ENCODE peak calls at places on chromosomes 12 and 14, in four cellular contexts. Q is GM12878, L is erythroblast, F is K562. B is an unnamed sample.

GRCh38 chr12:131928080-131928764 is 854 bp upstream of the PUS1 start:
- DNase-seq in Q (no peak), L (no peak), F (peak), B (no peak)

GRCh38 chr14:67577909-67578749 is 21.9 kb downstream of the PIGH start:
- DNase-seq in Q (no peak), L (no peak), F (no peak), B (no peak)

GRCh38 chr12:95548056-95548538 is 3.2 kb downstream of the USP44 start:
- DNase-seq in Q (no peak), L (peak), F (peak), B (peak)

GRCh38 chr14:101836131-101836530 is 74.6 kb downstream of the PPP2R5C start:
- DNase-seq in Q (no peak), L (no peak), F (no peak), B (no peak)

GRCh38 chr12:82919365-82920054 is 232.8 kb downstream of the TMTC2 start:
- DNase-seq in Q (no peak), L (no peak), F (no peak), B (no peak)

GRCh38 chr14:53596845-53597525 is 359.6 kb downstream of the BMP4 start:
- DNase-seq in Q (no peak), L (no peak), F (no peak), B (no peak)

GRCh38 chr14:36751116-36751515 is 89.5 kb downstream of the PAX9 start:
- DNase-seq in Q (no peak), L (no peak), F (no peak), B (no peak)

GRCh38 chr12:98456583-98457573 is 58.5 kb upstream of the TMPO start:
- DNase-seq in Q (no peak), L (no peak), F (peak), B (no peak)

GRCh38 chr12:89796798-89797382 is 88.3 kb upstream of the ATP2B1 start:
- DNase-seq in Q (no peak), L (peak), F (peak), B (no peak)

GRCh38 chr12:67710582-67710981 is 62.0 kb downstream of the DYRK2 start:
- DNase-seq in Q (peak), L (no peak), F (no peak), B (no peak)

GRCh38 chr12:124517260-124518050 is 50.0 kb downstream of the NCOR2 start:
- DNase-seq in Q (no peak), L (no peak), F (no peak), B (peak)

GRCh38 chr12:95784286-95784685 is 6.3 kb downstream of the NTN4 start:
- DNase-seq in Q (no peak), L (no peak), F (no peak), B (no peak)

GRCh38 chr14:90743826-90744225 is 72.4 kb downstream of the TTC7B start:
- DNase-seq in Q (no peak), L (no peak), F (no peak), B (no peak)

GRCh38 chr12:88896958-88897357 is 316.7 kb upstream of the KITLG start:
- DNase-seq in Q (no peak), L (no peak), F (no peak), B (no peak)

GRCh38 chr12:13799574-13799973 is 181.8 kb downstream of the GRIN2B start:
- DNase-seq in Q (no peak), L (no peak), F (no peak), B (no peak)

GRCh38 chr14:59189281-59189821 is 884 bp downstream of the DAAM1 start:
- DNase-seq in Q (no peak), L (peak), F (peak), B (peak)

GRCh38 chr12:39872425-39872824 is 233.5 kb downstream of the SLC2A13 start:
- DNase-seq in Q (no peak), L (no peak), F (no peak), B (no peak)

GRCh38 chr12:11016937-11017336 is 5.5 kb downstream of the TAS2R19 start:
- DNase-seq in Q (no peak), L (no peak), F (no peak), B (no peak)

GRCh38 chr14:68663385-68664076 is 129.3 kb downstream of the ZFP36L1 start:
- DNase-seq in Q (peak), L (no peak), F (no peak), B (peak)

GRCh38 chr12:49336645-49337584 is at the start of gene C1QL4:
- DNase-seq in Q (no peak), L (peak), F (peak), B (peak)

GRCh38 chr12:46786774-46787173 is 39.0 kb downstream of the SLC38A4 start:
- DNase-seq in Q (no peak), L (no peak), F (no peak), B (no peak)

GRCh38 chr14:81219821-81220487 is 805 bp downstream of the GTF2A1 start:
- DNase-seq in Q (no peak), L (peak), F (peak), B (peak)

GRCh38 chr14:97644365-97644764 is 847.2 kb downstream of the VRK1 start:
- DNase-seq in Q (no peak), L (no peak), F (no peak), B (no peak)

GRCh38 chr12:31612819-31613218 is 21.9 kb upstream of the DENND5B start:
- DNase-seq in Q (no peak), L (no peak), F (no peak), B (no peak)

GRCh38 chr14:105927661-105928060 is 401.3 kb downstream of the TMEM121 start:
- DNase-seq in Q (no peak), L (no peak), F (peak), B (no peak)

GRCh38 chr12:4701383-4701782 is 18.8 kb upstream of the GALNT8 start:
- DNase-seq in Q (no peak), L (no peak), F (no peak), B (peak)

GRCh38 chr12:110739894-110740293 is 2.8 kb downstream of the PPP1CC start:
- DNase-seq in Q (no peak), L (no peak), F (no peak), B (no peak)

GRCh38 chr12:29072631-29073030 is 76.4 kb upstream of the FAR2 start:
- DNase-seq in Q (no peak), L (no peak), F (no peak), B (no peak)

GRCh38 chr12:15037091-15037723 is 64.4 kb downstream of the PDE6H start:
- DNase-seq in Q (no peak), L (no peak), F (no peak), B (no peak)

GRCh38 chr14:105200074-105200473 is 19.0 kb upstream of the NUDT14 start:
- DNase-seq in Q (no peak), L (no peak), F (no peak), B (no peak)

GRCh38 chr14:103693514-103693913 is 21.7 kb downstream of the XRCC3 start:
- DNase-seq in Q (no peak), L (no peak), F (no peak), B (peak)

GRCh38 chr14:76953196-76953945 is 75.1 kb downstream of the IRF2BPL start:
- DNase-seq in Q (no peak), L (peak), F (no peak), B (peak)

GRCh38 chr14:67633451-67634154 is 13.9 kb downstream of the ARG2 start:
- DNase-seq in Q (no peak), L (no peak), F (no peak), B (no peak)

GRCh38 chr12:102682698-102683289 is 202.4 kb upstream of the IGF1 start:
- DNase-seq in Q (no peak), L (no peak), F (no peak), B (no peak)

GRCh38 chr14:69682607-69683263 is 71.3 kb downstream of the SUSD6 start:
- DNase-seq in Q (no peak), L (peak), F (no peak), B (no peak)

GRCh38 chr12:80580254-80580653 is 127.2 kb upstream of the MYF6 start:
- DNase-seq in Q (no peak), L (no peak), F (no peak), B (no peak)

GRCh38 chr14:60734465-60735242 is at the start of gene MNAT1:
- DNase-seq in Q (peak), L (peak), F (peak), B (peak)
- TF ChIP-seq POLR2A in Q (peak), L (peak), F (peak), B (no peak)

DNA sequence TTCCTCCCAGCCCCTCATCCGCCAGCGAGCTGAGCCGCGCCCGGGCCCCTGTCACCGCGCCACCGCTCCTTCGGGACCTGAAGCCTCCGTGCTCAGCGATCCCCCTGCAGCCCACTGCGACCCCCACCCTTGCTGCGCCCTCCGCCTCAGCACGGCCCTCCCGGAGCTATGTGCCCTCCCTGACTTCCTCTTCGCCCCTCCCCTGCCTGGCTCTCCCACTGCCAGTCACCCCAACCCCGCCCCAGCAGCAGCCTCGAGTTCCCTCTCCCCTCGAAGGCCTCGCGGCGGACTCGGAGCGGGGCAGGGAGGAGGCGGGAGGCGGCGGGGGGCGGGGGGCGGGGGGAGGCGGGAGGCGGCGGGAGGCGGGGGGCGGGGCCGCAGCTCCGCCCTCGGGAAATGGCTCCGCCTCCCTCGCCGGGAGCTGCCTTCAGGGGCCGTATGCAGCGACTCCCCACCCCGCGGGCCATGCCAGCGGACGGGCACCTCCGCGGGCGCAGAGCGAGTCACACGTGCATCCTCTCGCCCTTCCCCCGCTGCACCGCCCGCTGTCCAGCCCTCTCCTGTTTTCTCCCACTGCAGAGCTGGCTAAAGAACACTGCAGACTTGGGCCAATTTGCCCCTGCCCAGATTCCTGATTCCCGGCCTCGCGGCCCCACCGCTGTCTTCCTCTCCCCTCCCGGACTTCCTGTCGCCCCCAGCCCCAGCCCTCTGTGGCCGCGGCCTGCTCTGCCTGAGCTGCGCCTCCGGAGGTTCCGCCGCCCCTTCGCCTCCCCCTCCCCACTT is 29.1 kb upstream of the ADIPOR2 start:
- DNase-seq in Q (peak), L (peak), F (peak), B (peak)
- TF ChIP-seq POLR2A in Q (peak), L (peak), F (peak), B (peak)

GRCh38 chr14:72924332-72924731 is 1.9 kb upstream of the DCAF4 start:
- DNase-seq in Q (no peak), L (peak), F (peak), B (no peak)

GRCh38 chr14:72928872-72929271 is 2.6 kb downstream of the DCAF4 start:
- DNase-seq in Q (no peak), L (no peak), F (no peak), B (no peak)

GRCh38 chr14:72925171-72925759 is 999 bp upstream of the DCAF4 start:
- DNase-seq in Q (no peak), L (no peak), F (peak), B (no peak)

GRCh38 chr14:72925815-72926291 is 411 bp upstream of the DCAF4 start:
- DNase-seq in Q (no peak), L (no peak), F (peak), B (no peak)

GRCh38 chr14:72926292-72927028 is at the start of gene DCAF4:
- DNase-seq in Q (peak), L (peak), F (peak), B (peak)
- TF ChIP-seq POLR2A in Q (peak), L (peak), F (peak), B (no peak)

DNA sequence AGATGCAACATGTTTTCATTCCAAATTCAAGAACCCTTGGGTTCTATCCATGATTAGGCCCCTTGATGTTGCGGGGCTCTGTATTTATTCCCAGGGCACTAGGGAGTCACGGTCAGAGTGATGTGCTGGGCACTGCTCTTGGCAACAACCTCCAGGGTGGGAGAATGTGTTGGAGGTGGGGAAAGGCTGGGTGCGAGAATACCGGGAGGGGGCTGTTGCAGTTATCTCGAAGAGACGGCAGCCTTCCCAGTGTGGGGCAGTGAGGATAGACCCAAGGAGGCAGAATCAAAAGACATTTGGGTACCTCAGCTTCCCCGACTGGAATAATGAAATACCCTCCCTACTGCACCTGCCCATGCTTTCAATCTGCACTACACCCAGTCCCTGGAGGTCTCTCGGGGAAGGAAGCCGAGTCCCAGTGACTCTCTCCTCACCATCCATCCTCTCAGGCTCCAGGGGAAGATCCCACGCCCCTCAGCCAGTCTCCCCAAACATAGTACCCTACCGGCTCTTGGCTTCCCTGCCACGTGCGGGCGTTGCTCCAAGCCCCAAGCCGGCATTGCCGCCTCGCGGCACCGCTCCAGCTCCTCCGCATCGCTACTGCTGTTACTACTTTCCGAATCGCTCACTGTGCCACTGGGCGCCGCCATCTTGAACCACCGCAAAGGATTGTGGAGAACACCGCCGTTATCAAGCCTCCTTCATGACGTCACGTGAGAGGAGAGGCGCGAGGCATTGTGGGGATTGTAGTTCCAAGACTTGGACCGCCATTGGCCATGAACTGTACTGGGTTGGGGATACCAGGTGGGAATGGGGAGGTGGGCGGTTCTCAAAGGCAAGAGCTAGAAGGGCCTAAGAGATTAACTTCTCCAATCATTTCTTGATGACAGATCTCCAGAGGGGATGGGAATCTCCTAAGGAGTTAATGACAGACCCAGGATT is at the start of gene C12orf43:
- DNase-seq in Q (peak), L (peak), F (peak), B (peak)
- TF ChIP-seq POLR2A in Q (peak), L (peak), F (peak), B (peak)

GRCh38 chr12:2793561-2793960 is 1.2 kb upstream of the FKBP4 start:
- DNase-seq in Q (no peak), L (no peak), F (no peak), B (no peak)

GRCh38 chr12:2795291-2796186 is 769 bp downstream of the FKBP4 start:
- DNase-seq in Q (no peak), L (peak), F (peak), B (peak)

GRCh38 chr12:2796187-2796663 is 1.5 kb downstream of the FKBP4 start:
- DNase-seq in Q (no peak), L (peak), F (no peak), B (no peak)

GRCh38 chr12:2794261-2794735 is 472 bp upstream of the FKBP4 start:
- DNase-seq in Q (no peak), L (no peak), F (no peak), B (no peak)

GRCh38 chr12:2794736-2795289 is at the start of gene FKBP4:
- DNase-seq in Q (no peak), L (peak), F (peak), B (peak)
- TF ChIP-seq POLR2A in Q (peak), L (peak), F (peak), B (peak)

DNA sequence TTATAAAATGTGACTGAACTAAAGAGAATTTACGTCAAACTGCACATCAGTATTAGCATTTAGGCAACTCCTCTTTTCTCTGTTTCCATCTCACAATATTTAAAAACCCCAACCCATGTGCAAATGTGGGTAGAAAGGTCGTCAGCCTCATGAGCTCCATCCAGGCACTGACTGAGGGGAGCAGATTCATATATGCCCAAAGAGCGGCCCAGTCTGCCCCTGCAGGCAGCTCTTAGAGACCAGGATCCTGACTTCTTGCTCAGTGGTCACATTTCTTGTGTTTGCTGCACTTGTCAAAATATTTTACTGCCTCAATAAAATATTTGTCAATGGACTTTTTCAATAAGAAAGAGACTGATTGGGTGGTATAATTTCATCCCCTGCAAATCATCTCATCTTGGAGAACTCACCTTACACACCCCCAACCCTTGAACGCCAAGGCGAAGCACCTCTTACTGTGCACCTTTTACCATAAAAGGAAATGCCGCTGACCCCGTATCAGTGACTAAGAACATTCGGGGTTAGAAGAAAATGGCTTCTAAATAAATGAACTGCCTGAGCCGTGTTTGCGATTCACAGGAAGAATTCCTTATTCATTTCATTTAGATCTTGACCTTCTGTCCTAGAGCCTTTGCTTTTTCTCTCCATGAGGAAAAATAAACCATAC is 418.8 kb downstream of the BCL11B start:
- DNase-seq in Q (no peak), L (no peak), F (no peak), B (no peak)
- TF ChIP-seq POLR2A in Q (no peak), L (no peak), F (no peak), B (no peak)

GRCh38 chr14:70706177-70706576 is 64.5 kb downstream of the TTC9 start:
- DNase-seq in Q (no peak), L (no peak), F (no peak), B (no peak)

GRCh38 chr14:70709726-70710382 is 68.1 kb downstream of the TTC9 start:
- DNase-seq in Q (no peak), L (no peak), F (no peak), B (no peak)

GRCh38 chr14:70707138-70708038 is 65.7 kb downstream of the TTC9 start:
- DNase-seq in Q (peak), L (no peak), F (no peak), B (no peak)

GRCh38 chr14:70704960-70705359 is 63.2 kb downstream of the TTC9 start:
- DNase-seq in Q (no peak), L (no peak), F (no peak), B (no peak)

GRCh38 chr14:70708717-70709570 is 67.2 kb downstream of the TTC9 start:
- DNase-seq in Q (no peak), L (no peak), F (no peak), B (no peak)
- TF ChIP-seq POLR2A in Q (no peak), L (no peak), F (no peak), B (no peak)

DNA sequence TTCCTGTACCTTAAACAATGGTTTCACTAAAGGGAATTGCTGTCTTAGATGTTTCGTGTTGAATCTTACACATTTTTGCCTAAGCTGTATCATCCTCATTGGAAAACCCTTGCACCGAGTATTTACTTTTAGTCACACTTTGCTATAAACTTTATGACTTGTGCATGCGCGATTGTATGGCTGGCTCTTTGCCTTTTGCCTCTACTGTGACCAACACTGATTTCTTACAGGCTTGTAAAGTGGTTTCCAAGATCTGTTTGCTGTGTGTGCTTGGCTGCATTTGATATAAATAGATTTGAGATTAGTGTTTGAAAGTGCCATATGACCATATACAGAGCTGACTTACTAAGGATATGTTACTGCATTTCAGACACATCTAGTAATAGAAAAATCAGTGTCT is 40.5 kb downstream of the RASSF3 start:
- DNase-seq in Q (no peak), L (no peak), F (no peak), B (no peak)
- TF ChIP-seq POLR2A in Q (no peak), L (no peak), F (no peak), B (no peak)

DNA sequence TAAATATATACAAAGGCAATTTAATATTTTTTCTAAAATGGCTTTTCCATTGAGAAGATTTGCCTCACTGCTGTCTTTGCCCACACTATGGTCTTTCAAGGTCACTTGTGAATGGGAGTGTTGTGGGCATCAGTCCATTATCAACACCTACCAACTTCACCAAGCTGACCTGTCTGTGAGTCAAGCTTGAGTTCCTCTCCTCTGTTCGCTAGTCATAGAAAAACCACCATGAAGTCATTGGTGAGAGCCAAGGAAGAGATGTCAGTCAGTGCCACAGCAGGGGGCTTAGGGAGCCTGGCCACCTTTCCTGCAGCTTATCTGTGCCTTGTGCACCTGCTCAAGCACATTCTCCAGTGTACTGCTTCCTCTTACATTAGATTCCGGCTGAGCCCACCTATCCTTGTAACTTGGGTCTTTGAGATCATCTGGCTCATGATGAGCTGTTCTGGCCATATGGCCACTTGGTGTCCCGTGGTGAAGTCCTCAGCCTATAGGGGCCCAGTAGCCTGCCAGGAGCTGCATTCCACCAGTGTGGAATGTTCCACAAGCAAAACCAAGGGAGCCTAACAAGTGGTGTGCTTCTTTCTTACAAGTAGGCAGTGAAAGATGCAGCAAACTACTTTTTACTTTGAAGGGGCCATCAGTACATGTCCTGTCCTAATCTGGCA is 80.8 kb upstream of the C12orf71 start:
- DNase-seq in Q (no peak), L (no peak), F (no peak), B (no peak)
- TF ChIP-seq POLR2A in Q (no peak), L (no peak), F (no peak), B (no peak)

B was measured in uterus.